ENCODE peak calls at places on chromosomes 4 and X, in four cellular contexts. One of them, this sample, is unnamed.
A peak's percentile ranks its signal among the peaks of the same experiment; 100 is the strongest.

GRCh38 chrX:81925812-81926211 is 723.9 kb downstream of the SH3BGRL start:
- DNase-seq in fibroblast of lung: no peak
- DNase-seq in activated CD8-positive, alpha-beta memory T cell treated with anti-CD3 and anti-CD28 coated beads for 48 hours: no peak
- DNase-seq in osteocyte: no peak
- DNase-seq in this sample: no peak

GRCh38 chr4:2335729-2336101 is 73.8 kb upstream of the MXD4 start:
- DNase-seq in fibroblast of lung: no peak
- DNase-seq in activated CD8-positive, alpha-beta memory T cell treated with anti-CD3 and anti-CD28 coated beads for 48 hours: no peak
- DNase-seq in osteocyte: peak; percentile 82
- DNase-seq in this sample: no peak

GRCh38 chr4:141307241-141307689 is 86.6 kb downstream of the ZNF330 start:
- DNase-seq in fibroblast of lung: peak; percentile 90
- DNase-seq in activated CD8-positive, alpha-beta memory T cell treated with anti-CD3 and anti-CD28 coated beads for 48 hours: peak; percentile 7
- DNase-seq in osteocyte: no peak
- DNase-seq in this sample: peak; percentile 72

GRCh38 chr4:38125816-38126215 is 165.6 kb downstream of the PTTG2 start:
- DNase-seq in fibroblast of lung: no peak
- DNase-seq in activated CD8-positive, alpha-beta memory T cell treated with anti-CD3 and anti-CD28 coated beads for 48 hours: no peak
- DNase-seq in osteocyte: no peak
- DNase-seq in this sample: peak; percentile 83

GRCh38 chr4:1571986-1572385 is 112.1 kb downstream of the FAM53A start:
- DNase-seq in fibroblast of lung: no peak
- DNase-seq in activated CD8-positive, alpha-beta memory T cell treated with anti-CD3 and anti-CD28 coated beads for 48 hours: no peak
- DNase-seq in osteocyte: no peak
- DNase-seq in this sample: no peak

GRCh38 chr4:163548481-163549243 is 54.2 kb downstream of the TMA16 start:
- DNase-seq in fibroblast of lung: peak; percentile 51
- DNase-seq in activated CD8-positive, alpha-beta memory T cell treated with anti-CD3 and anti-CD28 coated beads for 48 hours: no peak
- DNase-seq in osteocyte: no peak
- DNase-seq in this sample: peak; percentile 73

GRCh38 chr4:4995103-4995761 is 24.0 kb downstream of the CYTL1 start:
- DNase-seq in fibroblast of lung: peak; percentile 41
- DNase-seq in activated CD8-positive, alpha-beta memory T cell treated with anti-CD3 and anti-CD28 coated beads for 48 hours: peak; percentile 13
- DNase-seq in osteocyte: peak; percentile 90
- DNase-seq in this sample: peak; percentile 65

GRCh38 chr4:22237155-22237751 is 278.6 kb downstream of the ADGRA3 start:
- DNase-seq in fibroblast of lung: no peak
- DNase-seq in activated CD8-positive, alpha-beta memory T cell treated with anti-CD3 and anti-CD28 coated beads for 48 hours: peak; percentile 2
- DNase-seq in osteocyte: no peak
- DNase-seq in this sample: peak; percentile 8

GRCh38 chr4:12595986-12596385 is 888.2 kb downstream of the RAB28 start:
- DNase-seq in fibroblast of lung: no peak
- DNase-seq in activated CD8-positive, alpha-beta memory T cell treated with anti-CD3 and anti-CD28 coated beads for 48 hours: no peak
- DNase-seq in osteocyte: no peak
- DNase-seq in this sample: no peak

GRCh38 chr4:147550626-147551250 is 66.5 kb upstream of the TMEM184C start:
- DNase-seq in fibroblast of lung: peak; percentile 88
- DNase-seq in activated CD8-positive, alpha-beta memory T cell treated with anti-CD3 and anti-CD28 coated beads for 48 hours: no peak
- DNase-seq in osteocyte: no peak
- DNase-seq in this sample: peak; percentile 93

GRCh38 chrX:154409222-154409871 is at the start of gene DNASE1L1:
- DNase-seq in fibroblast of lung: peak; percentile 90
- DNase-seq in activated CD8-positive, alpha-beta memory T cell treated with anti-CD3 and anti-CD28 coated beads for 48 hours: no peak
- DNase-seq in osteocyte: peak; percentile 93
- DNase-seq in this sample: peak; percentile 87

GRCh38 chrX:153564047-153564606 is 34.8 kb downstream of the CCNQ start:
- DNase-seq in fibroblast of lung: no peak
- DNase-seq in activated CD8-positive, alpha-beta memory T cell treated with anti-CD3 and anti-CD28 coated beads for 48 hours: no peak
- DNase-seq in osteocyte: no peak
- DNase-seq in this sample: peak; percentile 8